ENCODE peak calls at places on chromosome 7, in nine cellular contexts. O is astrocyte of the cerebellum, E is Peyer's patch, N is esophagus muscularis mucosa, K is sigmoid colon, H is AG04449, J is MM.1S, F is vagina, L is lower lobe of right lung. I is an unnamed sample.

GRCh38 chr7:125927556-125927955 is 997.9 kb upstream of the POT1 start:
- DNase-seq in O (no peak), E (no peak), N (no peak), K (no peak), H (no peak), J (no peak), F (no peak), L (no peak), I (no peak)

GRCh38 chr7:22860337-22860736 is 37.7 kb upstream of the TOMM7 start:
- DNase-seq in O (no peak), E (no peak), N (no peak), K (no peak), H (no peak), J (no peak), F (no peak), L (no peak), I (no peak)

GRCh38 chr7:135486258-135486657 is 23.6 kb downstream of the CNOT4 start:
- DNase-seq in O (no peak), E (no peak), N (no peak), K (no peak), H (no peak), J (no peak), F (no peak), L (no peak), I (peak)

GRCh38 chr7:158279539-158280466 is 307.8 kb downstream of the PTPRN2 start:
- DNase-seq in O (no peak), E (peak), N (no peak), K (peak), H (no peak), J (no peak), F (no peak), L (no peak), I (no peak)

GRCh38 chr7:1843921-1844335 is 173.9 kb downstream of the ELFN1 start:
- DNase-seq in O (no peak), E (peak), N (no peak), K (peak), H (no peak), J (no peak), F (no peak), L (peak), I (no peak)

GRCh38 chr7:151853896-151854807 is 22.8 kb downstream of the PRKAG2 start:
- DNase-seq in O (no peak), E (no peak), N (no peak), K (no peak), H (no peak), J (no peak), F (no peak), L (peak), I (no peak)

GRCh38 chr7:12111461-12112405 is 99.4 kb upstream of the TMEM106B start:
- DNase-seq in O (no peak), E (no peak), N (no peak), K (peak), H (no peak), J (peak), F (no peak), L (peak), I (no peak)

GRCh38 chr7:42877852-42878251 is 34.0 kb downstream of the C7orf25 start:
- DNase-seq in O (no peak), E (no peak), N (no peak), K (no peak), H (no peak), J (no peak), F (no peak), L (peak), I (no peak)

GRCh38 chr7:151689196-151689971 is 169.7 kb upstream of the RHEB start:
- DNase-seq in O (no peak), E (peak), N (no peak), K (no peak), H (no peak), J (no peak), F (no peak), L (peak), I (no peak)

GRCh38 chr7:112533591-112533990 is 52.8 kb downstream of the LSMEM1 start:
- DNase-seq in O (no peak), E (no peak), N (no peak), K (no peak), H (no peak), J (no peak), F (no peak), L (no peak), I (no peak)

GRCh38 chr7:129376778-129377700 is 57.2 kb upstream of the STRIP2 start:
- DNase-seq in O (peak), E (peak), N (no peak), K (no peak), H (no peak), J (no peak), F (no peak), L (no peak), I (no peak)
- TF ChIP-seq CTCF in O (no peak), E (no peak), N (no peak), K (no peak), H (no peak), J (no peak), F (no peak), L (no peak), I (peak)

DNA sequence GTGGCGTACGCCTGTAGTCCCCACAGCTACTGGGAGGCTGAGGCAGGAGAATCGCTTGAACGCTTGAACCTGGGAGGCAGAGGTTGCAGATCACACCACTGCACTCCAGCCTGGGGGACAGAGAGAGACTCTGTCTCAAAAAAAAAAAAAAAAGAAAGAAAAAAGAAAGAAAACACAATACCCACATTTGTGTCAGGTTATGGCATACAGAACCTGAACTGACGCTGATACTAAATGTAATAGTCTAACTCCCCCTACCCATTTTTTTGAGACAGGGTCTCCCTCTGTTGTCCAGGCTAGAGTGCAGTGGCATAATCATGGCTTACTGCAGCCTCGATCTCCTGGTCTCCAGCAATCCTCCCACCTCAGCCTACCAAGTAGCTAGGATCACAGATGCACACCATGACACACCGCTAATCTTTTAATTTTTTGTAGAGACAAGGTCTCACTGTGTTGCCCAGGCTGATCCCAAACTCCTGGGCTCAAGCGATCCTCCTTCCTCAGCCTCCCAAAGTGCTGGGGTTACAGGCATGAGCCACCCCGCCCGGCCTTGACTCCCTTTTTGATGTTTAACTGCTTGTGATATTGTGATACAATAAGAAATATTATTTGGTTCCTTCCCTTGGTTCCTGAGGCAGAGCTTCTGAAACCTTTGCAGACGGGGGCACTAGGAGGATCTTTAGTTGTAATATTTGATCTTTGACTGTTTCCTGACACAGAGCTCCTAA is 6.5 kb upstream of the MMD2 start:
- DNase-seq in O (no peak), E (peak), N (no peak), K (no peak), H (no peak), J (no peak), F (no peak), L (no peak), I (no peak)
- TF ChIP-seq CTCF in O (no peak), E (no peak), N (no peak), K (no peak), H (no peak), J (no peak), F (no peak), L (no peak), I (no peak)

GRCh38 chr7:141641876-141642275 is 60.1 kb downstream of the DENND11 start:
- DNase-seq in O (no peak), E (no peak), N (no peak), K (no peak), H (no peak), J (no peak), F (no peak), L (no peak), I (no peak)
- TF ChIP-seq CTCF in O (peak), E (no peak), N (no peak), K (no peak), H (no peak), J (no peak), F (no peak), L (no peak), I (no peak)

DNA sequence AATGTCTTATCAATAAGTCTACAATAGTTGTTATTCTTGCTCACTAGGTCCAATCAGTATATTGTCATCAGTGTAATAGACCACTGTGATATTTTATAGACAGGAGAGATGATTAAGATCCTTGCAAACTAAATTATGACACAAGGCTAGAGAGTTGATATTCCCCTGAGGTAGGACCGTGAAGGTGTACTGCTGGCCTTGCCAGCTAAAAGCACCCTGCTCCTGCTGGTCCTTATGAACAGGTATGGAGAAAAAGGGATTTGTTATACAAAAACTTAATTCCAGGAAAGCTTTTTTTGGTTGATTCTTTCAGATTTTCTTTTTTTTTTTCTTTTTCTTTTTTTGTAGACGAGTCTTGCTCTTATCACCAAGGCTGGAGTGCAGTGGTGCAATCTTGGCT is 16.8 kb upstream of the TMEM213 start:
- DNase-seq in O (no peak), E (no peak), N (no peak), K (no peak), H (no peak), J (no peak), F (no peak), L (no peak), I (no peak)
- TF ChIP-seq CTCF in O (no peak), E (no peak), N (no peak), K (no peak), H (no peak), J (no peak), F (no peak), L (no peak), I (no peak)

GRCh38 chr7:79361214-79361613 is 92.3 kb downstream of the MAGI2 start:
- DNase-seq in O (no peak), E (no peak), N (no peak), K (no peak), H (no peak), J (no peak), F (no peak), L (no peak), I (no peak)
- TF ChIP-seq CTCF in O (no peak), E (no peak), N (no peak), K (no peak), H (no peak), J (no peak), F (no peak), L (no peak), I (peak)

I was measured in HFFc6.